ENCODE peak calls at places on chromosome 11, in five cellular contexts. H is NCI-H2107, F is mesenchymal stem cell, K is GOT3, T is HEK293T. O is an unnamed sample.
A peak's percentile ranks its signal among the peaks of the same experiment; 100 is the strongest.

GRCh38 chr11:64649304-64649703 is 58.3 kb downstream of the SLC22A12 start:
- DNase-seq in H (no peak), F (no peak), K (no peak), T (peak; percentile 44), O (peak; percentile 64)

GRCh38 chr11:3166268-3167142 is 1.4 kb upstream of the OSBPL5 start:
- DNase-seq in H (no peak), F (no peak), K (no peak), T (no peak), O (no peak)

GRCh38 chr11:95985174-95985808 is 61.4 kb upstream of the MTMR2 start:
- DNase-seq in H (no peak), F (no peak), K (no peak), T (no peak), O (no peak)

GRCh38 chr11:48106166-48106565 is 110.4 kb upstream of the OR4B1 start:
- DNase-seq in H (no peak), F (no peak), K (no peak), T (no peak), O (peak; percentile 74)

GRCh38 chr11:62851807-62852522 is 12.6 kb upstream of the WDR74 start:
- DNase-seq in H (no peak), F (no peak), K (no peak), T (no peak), O (peak; percentile 81)

GRCh38 chr11:88418508-88418907 is 81.0 kb upstream of the CTSC start:
- DNase-seq in H (no peak), F (no peak), K (no peak), T (no peak), O (no peak)

GRCh38 chr11:86955111-86955673 is at the start of gene FZD4:
- DNase-seq in H (peak; percentile 70), F (peak; percentile 88), K (peak; percentile 35), T (peak; percentile 95), O (no peak)

GRCh38 chr11:126160345-126161145 is 50.9 kb downstream of the RPUSD4 start:
- DNase-seq in H (no peak), F (no peak), K (no peak), T (no peak), O (no peak)

GRCh38 chr11:11988862-11989261 is 19.6 kb downstream of the DKK3 start:
- DNase-seq in H (no peak), F (no peak), K (no peak), T (no peak), O (no peak)

GRCh38 chr11:32916994-32917393 is 24.4 kb downstream of the QSER1 start:
- DNase-seq in H (no peak), F (no peak), K (no peak), T (no peak), O (no peak)

GRCh38 chr11:44619931-44620725 is 54.7 kb downstream of the CD82 start:
- DNase-seq in H (no peak), F (no peak), K (no peak), T (no peak), O (no peak)

GRCh38 chr11:82895437-82896091 is 4.7 kb downstream of the PRCP start:
- DNase-seq in H (no peak), F (no peak), K (no peak), T (no peak), O (peak; percentile 61)

GRCh38 chr11:68312780-68313573 is 586 bp downstream of the LRP5 start:
- DNase-seq in H (no peak), F (peak; percentile 28), K (no peak), T (no peak), O (no peak)

GRCh38 chr11:68659158-68659921 is 25.0 kb upstream of the GAL start:
- DNase-seq in H (peak; percentile 91), F (peak; percentile 59), K (peak; percentile 58), T (peak; percentile 30), O (no peak)

GRCh38 chr11:5809905-5810792 is 1.4 kb downstream of the OR52N2 start:
- DNase-seq in H (no peak), F (no peak), K (no peak), T (no peak), O (no peak)

GRCh38 chr11:119533931-119534694 is 111.1 kb upstream of the THY1 start:
- DNase-seq in H (peak; percentile 30), F (peak; percentile 57), K (peak; percentile 16), T (peak; percentile 83), O (peak; percentile 68)

GRCh38 chr11:16925495-16926065 is 88.6 kb downstream of the PLEKHA7 start:
- DNase-seq in H (no peak), F (peak; percentile 36), K (no peak), T (peak; percentile 53), O (no peak)

GRCh38 chr11:73121692-73122091 is 20.4 kb downstream of the FCHSD2 start:
- DNase-seq in H (no peak), F (no peak), K (no peak), T (no peak), O (no peak)

GRCh38 chr11:64729851-64730382 is 6.9 kb upstream of the NRXN2 start:
- DNase-seq in H (no peak), F (peak; percentile 18), K (no peak), T (peak; percentile 85), O (no peak)

GRCh38 chr11:100719362-100719761 is 32.3 kb downstream of the ARHGAP42 start:
- DNase-seq in H (no peak), F (peak; percentile 90), K (no peak), T (no peak), O (no peak)

GRCh38 chr11:131495417-131495816 is 125.0 kb downstream of the NTM start:
- DNase-seq in H (no peak), F (no peak), K (no peak), T (no peak), O (no peak)

GRCh38 chr11:111531687-111532364 is 8.7 kb upstream of the LAYN start:
- DNase-seq in H (no peak), F (peak; percentile 95), K (peak; percentile 22), T (no peak), O (peak; percentile 5)

GRCh38 chr11:32137869-32138268 is 47.0 kb downstream of the RCN1 start:
- DNase-seq in H (no peak), F (no peak), K (no peak), T (no peak), O (no peak)

GRCh38 chr11:14789879-14790484 is 102.0 kb downstream of the CYP2R1 start:
- DNase-seq in H (no peak), F (peak; percentile 19), K (no peak), T (no peak), O (peak; percentile 49)

GRCh38 chr11:11022126-11022730 is 164.4 kb upstream of the ZBED5 start:
- DNase-seq in H (no peak), F (no peak), K (no peak), T (no peak), O (peak; percentile 45)

GRCh38 chr11:114886644-114887259 is 208.4 kb downstream of the NXPE2 start:
- DNase-seq in H (no peak), F (no peak), K (no peak), T (no peak), O (no peak)

GRCh38 chr11:133907841-133908241 is 48.9 kb downstream of the IGSF9B start:
- DNase-seq in H (no peak), F (no peak), K (no peak), T (no peak), O (no peak)

GRCh38 chr11:14308114-14308896 is 50.7 kb downstream of the RRAS2 start:
- DNase-seq in H (no peak), F (peak; percentile 64), K (no peak), T (peak; percentile 52), O (peak; percentile 81)

GRCh38 chr11:69925366-69926196 is 106.4 kb upstream of the FGF3 start:
- DNase-seq in H (no peak), F (peak; percentile 65), K (no peak), T (no peak), O (no peak)

GRCh38 chr11:69920500-69921428 is 101.5 kb upstream of the FGF3 start:
- DNase-seq in H (no peak), F (no peak), K (no peak), T (no peak), O (no peak)

GRCh38 chr11:12160680-12161079 is 50.3 kb downstream of the MICAL2 start:
- DNase-seq in H (peak; percentile 37), F (peak; percentile 74), K (no peak), T (peak; percentile 38), O (no peak)